ENCODE peak calls at places on chromosome X, in five cellular contexts. F is MM.1S, A is astrocyte of the spinal cord, M is kidney, H is HL-60. W is an unnamed sample.
A peak's percentile ranks its signal among the peaks of the same experiment; 100 is the strongest.

GRCh38 chrX:53094584-53094908 is 604 bp downstream of the KANTR start:
- DNase-seq in F (no peak), M (no peak), A (no peak), H (no peak), W (no peak)

GRCh38 chrX:15158736-15159406 is 111.0 kb downstream of the ASB9 start:
- DNase-seq in F (peak; percentile 44), M (no peak), A (no peak), H (no peak), W (no peak)

GRCh38 chrX:132270699-132271098 is 51.5 kb upstream of the RAP2C start:
- DNase-seq in F (no peak), H (no peak), A (peak; percentile 46), M (no peak), W (peak; percentile 18)

GRCh38 chrX:104343408-104344129 is 88.8 kb upstream of the ESX1 start:
- DNase-seq in F (peak; percentile 65), A (peak; percentile 82), M (no peak), H (peak; percentile 54), W (no peak)

GRCh38 chrX:13808865-13809264 is 8.0 kb downstream of the GPM6B start:
- DNase-seq in H (no peak), M (no peak), A (no peak), F (peak; percentile 18), W (no peak)

GRCh38 chrX:33336783-33337182 is 125.4 kb upstream of the DMD start:
- DNase-seq in H (peak; percentile 18), M (no peak), A (peak; percentile 8), F (no peak), W (no peak)

GRCh38 chrX:53732797-53733196 is 46.3 kb upstream of the HUWE1 start:
- DNase-seq in A (no peak), H (no peak), F (no peak), M (no peak), W (no peak)

GRCh38 chrX:19661977-19662376 is 146.7 kb upstream of the MAP3K15 start:
- DNase-seq in H (no peak), F (no peak), A (no peak), M (no peak), W (no peak)

GRCh38 chrX:11451133-11451532 is 157.9 kb downstream of the AMELX start:
- DNase-seq in A (no peak), H (no peak), M (no peak), F (no peak), W (no peak)

GRCh38 chrX:141314441-141314840 is 72.1 kb upstream of the SPANXC start:
- DNase-seq in F (no peak), H (no peak), A (no peak), M (no peak), W (no peak)

GRCh38 chrX:18377802-18378201 is 23.3 kb upstream of the SCML2 start:
- DNase-seq in M (no peak), H (peak; percentile 35), F (peak; percentile 30), A (no peak), W (no peak)

GRCh38 chrX:66638591-66639500 is at the start of gene EDA2R:
- DNase-seq in H (no peak), M (no peak), A (peak; percentile 89), F (peak; percentile 71), W (peak; percentile 43)

GRCh38 chrX:37603938-37604409 is 32.5 kb downstream of the LANCL3 start:
- DNase-seq in M (no peak), A (no peak), H (no peak), F (no peak), W (no peak)

GRCh38 chrX:18721683-18722499 is 14.4 kb downstream of the PPEF1 start:
- DNase-seq in F (no peak), H (no peak), M (no peak), A (no peak), W (no peak)

GRCh38 chrX:145792281-145792680 is 25.3 kb upstream of the SLITRK2 start:
- DNase-seq in M (no peak), F (no peak), A (no peak), H (no peak), W (no peak)

GRCh38 chrX:40644821-40645358 is 2.5 kb downstream of the CXorf38 start:
- DNase-seq in A (peak; percentile 62), H (peak; percentile 72), F (peak; percentile 45), M (peak; percentile 80), W (peak; percentile 26)

GRCh38 chrX:130060122-130061069 is 49.9 kb downstream of the ELF4 start:
- DNase-seq in H (peak; percentile 72), M (peak; percentile 91), F (peak; percentile 77), A (peak; percentile 62), W (no peak)
- H3K4me3 ChIP-seq in H (peak overlapping the region; percentile 46), M (peak overlapping the region; percentile 36), F (peak overlapping the region; percentile 57), A (peak overlapping the region; percentile 45), W (peak overlapping the region; percentile 54)

GRCh38 chrX:4263005-4263404 is 549.6 kb upstream of the PRKX start:
- DNase-seq in M (no peak), H (peak; percentile 13), A (no peak), F (no peak), W (no peak)

GRCh38 chrX:4265036-4265435 is 551.6 kb upstream of the PRKX start:
- DNase-seq in M (no peak), A (no peak), F (no peak), H (no peak), W (no peak)

GRCh38 chrX:4268676-4269075 is 555.2 kb upstream of the PRKX start:
- DNase-seq in H (no peak), A (no peak), F (no peak), M (no peak), W (no peak)
- TF ChIP-seq CTCF in H (no peak), A (no peak), F (no peak), M (no peak), W (no peak)

GRCh38 chrX:9146657-9147056 is 112.7 kb upstream of the FAM9B start:
- DNase-seq in A (no peak), H (no peak), M (no peak), F (no peak), W (no peak)

GRCh38 chrX:9149831-9150230 is 115.9 kb upstream of the FAM9B start:
- DNase-seq in F (no peak), H (no peak), M (no peak), A (peak; percentile 18), W (no peak)

GRCh38 chrX:9147631-9148189 is 113.8 kb upstream of the FAM9B start:
- DNase-seq in A (no peak), M (no peak), H (no peak), F (no peak), W (no peak)

GRCh38 chrX:9147086-9147485 is 113.2 kb upstream of the FAM9B start:
- DNase-seq in M (no peak), A (no peak), F (no peak), H (no peak), W (no peak)

DNA sequence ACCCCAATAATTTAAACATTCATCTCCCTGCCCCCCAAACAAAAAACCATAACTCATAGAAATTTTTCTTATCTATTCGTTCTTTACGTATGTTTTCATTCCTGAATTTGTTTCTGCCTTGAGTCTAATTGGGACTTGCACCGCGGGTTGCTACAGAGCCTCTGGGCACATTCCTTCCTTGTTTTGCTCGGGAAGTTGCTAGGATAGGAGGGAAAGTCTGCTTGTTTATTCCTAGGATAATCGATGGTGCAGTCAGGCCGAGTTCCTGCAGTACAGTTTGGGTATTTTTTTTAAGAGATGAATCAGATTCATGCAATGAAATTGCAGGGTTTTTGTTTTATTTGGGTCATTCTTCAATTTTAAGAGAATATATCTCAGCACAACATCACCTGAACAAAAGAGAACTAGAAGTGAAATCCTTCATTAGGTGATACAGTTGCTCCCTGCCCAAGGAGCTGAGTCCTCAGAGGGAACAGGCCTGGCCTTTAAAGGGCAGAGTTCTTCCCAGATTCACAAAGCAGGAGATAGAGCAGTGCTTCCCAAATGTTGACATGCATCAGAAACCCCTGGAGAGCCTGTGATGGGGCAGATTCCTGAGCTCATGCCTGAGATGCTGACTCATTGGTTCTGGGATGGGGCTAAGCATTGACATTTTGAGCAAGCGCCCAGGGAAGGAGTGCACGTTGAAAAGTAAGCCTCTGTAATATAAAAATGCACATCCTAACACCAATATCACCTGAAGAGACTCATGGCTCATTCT is 114.9 kb upstream of the FAM9B start:
- DNase-seq in A (peak; percentile 72), F (no peak), M (no peak), H (no peak), W (no peak)
- H3K4me3 ChIP-seq in A (no peak overlapping the region), F (no peak overlapping the region), M (no peak overlapping the region), H (no peak overlapping the region), W (no peak overlapping the region)

DNA sequence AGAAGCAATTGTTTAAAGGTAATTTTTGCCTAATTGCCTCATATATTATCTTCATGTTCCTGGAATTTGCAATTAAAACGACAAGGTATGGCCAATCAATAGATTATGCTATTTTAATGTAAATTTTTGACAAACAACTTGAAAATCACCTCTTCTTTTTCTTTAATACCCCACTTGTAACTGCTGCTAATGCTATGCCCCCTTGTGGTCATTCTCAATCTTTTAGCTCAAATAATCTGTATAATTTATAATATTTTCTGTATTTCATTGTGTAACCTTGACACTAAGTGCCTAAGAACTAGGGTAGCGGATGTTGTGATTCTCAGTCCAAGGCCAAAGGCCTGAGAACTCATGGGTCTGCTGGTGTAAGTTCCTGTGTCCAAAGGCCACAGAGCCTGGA is 831.7 kb upstream of the POU3F4 start:
- DNase-seq in A (no peak), F (no peak), H (no peak), M (no peak), W (no peak)
- TF ChIP-seq CTCF in A (no peak), F (peak; percentile 43), H (no peak), M (no peak), W (peak; percentile 42)

GRCh38 chrX:124341361-124342132 is 4.8 kb upstream of the SH2D1A start:
- DNase-seq in H (no peak), M (no peak), A (no peak), F (no peak), W (no peak)
- H3K4me3 ChIP-seq in H (no peak overlapping the region), M (no peak overlapping the region), A (no peak overlapping the region), F (no peak overlapping the region), W (no peak overlapping the region)

GRCh38 chrX:119758682-119759332 is 419 bp downstream of the SOWAHD start:
- DNase-seq in F (peak; percentile 52), M (peak; percentile 84), A (no peak), H (no peak), W (no peak)
- TF ChIP-seq CTCF in F (no peak), M (no peak), A (no peak), H (no peak), W (no peak)

GRCh38 chrX:9765072-9765736 is 443 bp downstream of the GPR143 start:
- DNase-seq in F (no peak), M (peak; percentile 78), A (no peak), H (no peak), W (no peak)
- H3K4me3 ChIP-seq in F (no peak overlapping the region), M (no peak overlapping the region), A (no peak overlapping the region), H (no peak overlapping the region), W (peak overlapping the region; percentile 55)

DNA sequence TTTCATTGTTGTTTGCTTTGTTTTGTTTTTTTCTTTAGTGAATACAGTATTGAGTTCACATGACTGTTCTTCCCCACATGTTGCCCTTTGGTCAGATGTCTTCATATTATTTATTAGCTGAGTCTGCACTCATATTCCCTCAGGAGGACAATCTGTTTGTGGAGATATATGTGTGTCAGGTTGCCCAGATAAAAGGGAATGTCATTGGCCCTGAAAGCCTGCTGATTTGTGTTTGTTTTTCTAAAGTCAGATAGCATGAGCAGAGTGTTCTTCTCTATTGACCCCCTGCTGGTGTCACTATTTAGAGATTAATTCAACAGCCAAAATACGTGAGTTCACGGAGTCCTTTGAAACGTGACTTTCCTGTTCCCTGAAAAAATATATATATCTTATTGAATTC is 1184.5 kb downstream of the RPA4 start:
- DNase-seq in A (peak; percentile 24), F (no peak), H (no peak), M (no peak), W (no peak)
- TF ChIP-seq CTCF in A (no peak), F (no peak), H (no peak), M (no peak), W (no peak)

W was measured in epithelial cell of proximal tubule.